ENCODE peak calls at places on chromosomes 11 and 22, in four cellular contexts. M is glutamatergic neuron; V is GM12878; R is stimulated activated CD8-positive, alpha-beta memory T cell treated with anti-CD3 and anti-CD28 coated beads, Interleukin-4, amount 100 ng/mL, for 1 hour. W is an unnamed sample.

GRCh38 chr22:17672417-17672991 is 33.9 kb downstream of the BCL2L13 start:
- DNase-seq in M (no peak), V (no peak), R (no peak), W (no peak)

GRCh38 chr11:63999349-64000025 is 13.2 kb downstream of the OTUB1 start:
- DNase-seq in M (peak), V (no peak), R (peak), W (no peak)

GRCh38 chr11:36041988-36042606 is 98.2 kb downstream of the LDLRAD3 start:
- DNase-seq in M (no peak), V (no peak), R (no peak), W (no peak)

GRCh38 chr11:115222218-115222862 is 281.9 kb downstream of the CADM1 start:
- DNase-seq in M (no peak), V (peak), R (no peak), W (no peak)

GRCh38 chr22:33780761-33781160 is 139.5 kb downstream of the LARGE1 start:
- DNase-seq in M (no peak), V (no peak), R (no peak), W (no peak)

GRCh38 chr11:44286268-44286880 is 23.6 kb downstream of the ALX4 start:
- DNase-seq in M (peak), V (peak), R (peak), W (peak)

GRCh38 chr11:62593434-62594044 is 2.2 kb upstream of the TUT1 start:
- DNase-seq in M (peak), V (no peak), R (peak), W (peak)

GRCh38 chr11:75668508-75669297 is at the start of gene MAP6:
- DNase-seq in M (peak), V (no peak), R (no peak), W (peak)

GRCh38 chr22:43378011-43378704 is 33.7 kb upstream of the MPPED1 start:
- DNase-seq in M (no peak), V (peak), R (no peak), W (no peak)

GRCh38 chr11:84899134-84899533 is 728.0 kb downstream of the DLG2 start:
- DNase-seq in M (no peak), V (no peak), R (no peak), W (no peak)

GRCh38 chr11:75667268-75667830 is 1.5 kb downstream of the MAP6 start:
- DNase-seq in M (peak), V (no peak), R (no peak), W (peak)

GRCh38 chr11:9386086-9386485 is 1.6 kb downstream of the IPO7 start:
- DNase-seq in M (no peak), V (no peak), R (no peak), W (no peak)

GRCh38 chr11:130071211-130071712 is 1.6 kb downstream of the APLP2 start:
- DNase-seq in M (no peak), V (no peak), R (no peak), W (no peak)

GRCh38 chr22:41330169-41330568 is 28.8 kb downstream of the ZC3H7B start:
- DNase-seq in M (no peak), V (no peak), R (no peak), W (no peak)

GRCh38 chr11:47565340-47566165 is at the start of gene PTPMT1:
- DNase-seq in M (peak), V (no peak), R (no peak), W (peak)

GRCh38 chr11:119807402-119807801 is 78.4 kb upstream of the NECTIN1 start:
- DNase-seq in M (no peak), V (no peak), R (no peak), W (no peak)

GRCh38 chr11:46680164-46680760 is 20.2 kb downstream of the ARHGAP1 start:
- DNase-seq in M (no peak), V (no peak), R (no peak), W (no peak)